ENCODE peak calls at places on chromosomes 12 and 14, in seven cellular contexts. W is GOT3; P is activated T-cell treated with anti-CD3 and anti-CD28 coated beads for 48 hours; G is GM20000; E is HEK293T; Z is left kidney; V is activated naive CD4-positive, alpha-beta T cell. F is an unnamed sample.

GRCh38 chr12:81949721-81950120 is 190.6 kb upstream of the PPFIA2 start:
- DNase-seq in W (no peak), P (no peak), G (no peak), E (no peak), Z (no peak), V (no peak), F (no peak)

GRCh38 chr14:69368381-69368780 is 29.7 kb downstream of the ERH start:
- DNase-seq in W (no peak), P (no peak), G (no peak), E (no peak), Z (no peak), V (no peak), F (no peak)

GRCh38 chr14:39368261-39368959 is 63.8 kb downstream of the FBXO33 start:
- DNase-seq in W (no peak), P (peak; percentile 10), G (peak; percentile 9), E (peak; percentile 66), Z (peak; percentile 84), V (no peak), F (no peak)

GRCh38 chr14:68708343-68708742 is 84.5 kb downstream of the ZFP36L1 start:
- DNase-seq in W (no peak), P (no peak), G (no peak), E (no peak), Z (no peak), V (no peak), F (no peak)

GRCh38 chr12:21656931-21657335 is 709 bp downstream of the LDHB start:
- DNase-seq in W (no peak), P (peak; percentile 33), G (peak; percentile 36), E (peak; percentile 32), Z (peak; percentile 81), V (no peak), F (no peak)

GRCh38 chr12:71440393-71441349 is 1.1 kb downstream of the LGR5 start:
- DNase-seq in W (no peak), P (no peak), G (peak; percentile 26), E (no peak), Z (peak; percentile 61), V (no peak), F (no peak)

GRCh38 chr14:30906752-30907658 is 32.6 kb downstream of the COCH start:
- DNase-seq in W (no peak), P (no peak), G (no peak), E (peak; percentile 8), Z (peak; percentile 35), V (no peak), F (no peak)

GRCh38 chr14:53953002-53953827 is 3.4 kb downstream of the BMP4 start:
- DNase-seq in W (no peak), P (no peak), G (peak; percentile 75), E (peak; percentile 86), Z (peak; percentile 95), V (no peak), F (no peak)

GRCh38 chr12:55652352-55652751 is 15.7 kb downstream of the OR10P1 start:
- DNase-seq in W (no peak), P (no peak), G (no peak), E (no peak), Z (no peak), V (no peak), F (no peak)

GRCh38 chr12:51752490-51752889 is 96.0 kb downstream of the FIGNL2 start:
- DNase-seq in W (peak; percentile 22), P (no peak), G (no peak), E (peak; percentile 60), Z (peak; percentile 86), V (no peak), F (peak; percentile 31)

GRCh38 chr12:120599672-120600537 is 18.7 kb upstream of the POP5 start:
- DNase-seq in W (no peak), P (no peak), G (no peak), E (peak; percentile 6), Z (peak; percentile 63), V (no peak), F (no peak)

GRCh38 chr12:52157566-52158150 is 34.2 kb downstream of the KRT80 start:
- DNase-seq in W (no peak), P (no peak), G (no peak), E (no peak), Z (no peak), V (no peak), F (no peak)

GRCh38 chr12:27293463-27293862 is 39.2 kb upstream of the BMAL2 start:
- DNase-seq in W (no peak), P (no peak), G (no peak), E (no peak), Z (no peak), V (no peak), F (no peak)

GRCh38 chr12:110826592-110827200 is 20.1 kb upstream of the CCDC63 start:
- DNase-seq in W (peak; percentile 28), P (peak; percentile 79), G (peak; percentile 82), E (peak; percentile 88), Z (peak; percentile 93), V (peak; percentile 77), F (peak; percentile 70)

GRCh38 chr12:49233842-49234526 is 30.9 kb upstream of the TUBA1C start:
- DNase-seq in W (no peak), P (no peak), G (peak; percentile 28), E (no peak), Z (peak; percentile 24), V (no peak), F (peak; percentile 12)

GRCh38 chr12:45439039-45439438 is 223.1 kb downstream of the ANO6 start:
- DNase-seq in W (no peak), P (no peak), G (no peak), E (no peak), Z (no peak), V (no peak), F (no peak)

GRCh38 chr14:69005432-69006148 is 26.5 kb upstream of the ACTN1 start:
- DNase-seq in W (peak; percentile 33), P (no peak), G (no peak), E (no peak), Z (no peak), V (no peak), F (peak; percentile 73)

GRCh38 chr12:10716704-10717315 is 6.3 kb downstream of the YBX3 start:
- DNase-seq in W (no peak), P (no peak), G (no peak), E (peak; percentile 70), Z (peak; percentile 77), V (no peak), F (peak; percentile 79)

GRCh38 chr12:102642199-102642598 is 161.8 kb upstream of the IGF1 start:
- DNase-seq in W (no peak), P (no peak), G (no peak), E (no peak), Z (no peak), V (no peak), F (no peak)

GRCh38 chr14:100104523-100105300 is 39.5 kb downstream of the EVL start:
- DNase-seq in W (no peak), P (no peak), G (no peak), E (no peak), Z (no peak), V (no peak), F (no peak)